ENCODE peak calls at places on chromosomes 12 and 14, in eight cellular contexts. P is suprapubic skin, Z is adipocyte, E is HFF-Myc, Q is neural progenitor cell, A is stomach, H is GM06990, S is IMR-90. V is an unnamed sample.

GRCh38 chr12:13941258-13942249 is 39.8 kb downstream of the GRIN2B start:
- DNase-seq in E (no peak), H (no peak), P (no peak), Q (peak; percentile 85), Z (peak; percentile 0), A (peak; percentile 75), S (peak; percentile 0), V (peak; percentile 42)

GRCh38 chr12:118436002-118436724 is 59.8 kb downstream of the SUDS3 start:
- DNase-seq in P (no peak), A (no peak), Z (no peak), Q (peak; percentile 71), H (no peak), S (no peak), E (no peak), V (no peak)

GRCh38 chr12:79547735-79548347 is 142.9 kb downstream of the PAWR start:
- DNase-seq in A (no peak), Z (peak; percentile 85), S (peak; percentile 83), P (no peak), H (no peak), Q (peak; percentile 64), E (peak; percentile 79), V (peak; percentile 79)

GRCh38 chr14:71319646-71320045 is 412.4 kb downstream of the PCNX1 start:
- DNase-seq in P (no peak), S (peak; percentile 36), E (no peak), A (no peak), Q (peak; percentile 35), H (no peak), Z (no peak), V (peak; percentile 48)

GRCh38 chr12:111426341-111427185 is 20.8 kb downstream of the SH2B3 start:
- DNase-seq in H (no peak), Z (peak; percentile 26), S (peak; percentile 50), Q (no peak), E (no peak), P (no peak), A (no peak), V (peak; percentile 47)

GRCh38 chr12:51773145-51773869 is 75.2 kb downstream of the FIGNL2 start:
- DNase-seq in S (peak; percentile 77), A (no peak), P (no peak), E (peak; percentile 59), H (no peak), Z (peak; percentile 89), Q (no peak), V (peak; percentile 88)

GRCh38 chr12:70985850-70986249 is 65.3 kb upstream of the PTPRR start:
- DNase-seq in E (no peak), A (no peak), Q (no peak), S (peak; percentile 29), H (no peak), P (no peak), Z (peak; percentile 84), V (peak; percentile 88)

GRCh38 chr12:131055596-131056233 is 102.0 kb downstream of the ADGRD1 start:
- DNase-seq in E (no peak), H (no peak), S (no peak), A (no peak), Q (no peak), Z (no peak), P (no peak), V (no peak)

GRCh38 chr14:102928412-102929348 is 6.2 kb downstream of the AMN start:
- DNase-seq in A (peak; percentile 87), P (peak; percentile 86), Q (peak; percentile 91), E (no peak), S (peak; percentile 5), H (peak; percentile 82), Z (peak; percentile 60), V (peak; percentile 45)

GRCh38 chr12:11875414-11875935 is 195.3 kb upstream of the BCL2L14 start:
- DNase-seq in Q (no peak), S (no peak), H (no peak), A (no peak), P (no peak), Z (no peak), E (no peak), V (peak; percentile 11)

GRCh38 chr12:108371801-108372344 is 32.8 kb upstream of the CMKLR1 start:
- DNase-seq in P (no peak), Z (peak; percentile 95), Q (no peak), H (no peak), E (no peak), S (peak; percentile 47), A (no peak), V (peak; percentile 45)

GRCh38 chr12:49827351-49828099 is 688 bp downstream of the NCKAP5L start:
- DNase-seq in Z (peak; percentile 85), P (peak; percentile 79), Q (peak; percentile 89), H (peak; percentile 47), A (peak; percentile 66), E (no peak), S (peak; percentile 46), V (peak; percentile 66)

GRCh38 chr12:77847060-77847541 is 16.4 kb downstream of the NAV3 start:
- DNase-seq in Z (peak; percentile 80), S (peak; percentile 1), Q (no peak), P (no peak), H (peak; percentile 69), E (no peak), A (no peak), V (peak; percentile 70)

GRCh38 chr12:121314441-121314840 is 17.9 kb upstream of the CAMKK2 start:
- DNase-seq in S (no peak), P (no peak), Q (no peak), Z (no peak), A (no peak), E (no peak), H (no peak), V (no peak)

GRCh38 chr12:19916982-19917381 is 451.4 kb upstream of the PDE3A start:
- DNase-seq in E (no peak), S (no peak), Z (no peak), Q (no peak), P (no peak), H (no peak), A (no peak), V (no peak)

GRCh38 chr12:111180830-111181726 is 187.8 kb downstream of the PHETA1 start:
- DNase-seq in P (peak; percentile 71), S (peak; percentile 4), Z (peak; percentile 54), A (peak; percentile 53), Q (no peak), E (peak; percentile 5), H (no peak), V (peak; percentile 63)

GRCh38 chr12:85509857-85510256 is 229.8 kb downstream of the ALX1 start:
- DNase-seq in Z (no peak), E (no peak), P (no peak), H (no peak), Q (no peak), S (no peak), A (no peak), V (no peak)

GRCh38 chr12:52906049-52906645 is 1.3 kb upstream of the KRT8 start:
- DNase-seq in Z (no peak), E (no peak), H (no peak), Q (no peak), P (no peak), S (no peak), A (no peak), V (no peak)

GRCh38 chr14:72920008-72920407 is 6.3 kb upstream of the DCAF4 start:
- DNase-seq in Z (no peak), E (no peak), Q (no peak), A (no peak), H (no peak), S (no peak), P (no peak), V (no peak)

GRCh38 chr12:46562625-46563228 is 190.2 kb upstream of the SLC38A2 start:
- DNase-seq in H (no peak), E (no peak), Z (peak; percentile 91), Q (no peak), P (no peak), A (no peak), S (peak; percentile 76), V (peak; percentile 98)

GRCh38 chr12:59927041-59927440 is 331.2 kb downstream of the SLC16A7 start:
- DNase-seq in Z (no peak), H (no peak), S (peak; percentile 16), A (no peak), Q (no peak), P (no peak), E (no peak), V (no peak)

GRCh38 chr14:76710093-76711010 is 50.9 kb upstream of the VASH1 start:
- DNase-seq in H (no peak), Q (peak; percentile 66), E (no peak), A (no peak), S (peak; percentile 59), P (no peak), Z (peak; percentile 85), V (peak; percentile 73)

GRCh38 chr12:57896139-57896436 is 45.3 kb upstream of the ATP23 start:
- DNase-seq in H (no peak), Q (peak; percentile 20), S (no peak), Z (peak; percentile 51), P (no peak), A (no peak), E (no peak), V (peak; percentile 45)

GRCh38 chr14:23877538-23878180 is 75.9 kb upstream of the DHRS4 start:
- DNase-seq in S (no peak), Q (no peak), H (peak; percentile 16), Z (no peak), E (no peak), P (no peak), A (no peak), V (no peak)

GRCh38 chr14:20690848-20691640 is 2.5 kb downstream of the ANG start:
- DNase-seq in P (no peak), H (no peak), Z (peak; percentile 87), S (peak; percentile 72), Q (peak; percentile 76), A (peak; percentile 45), E (peak; percentile 63), V (peak; percentile 86)

GRCh38 chr14:101559624-101560533 is 1.4 kb upstream of the DIO3 start:
- DNase-seq in P (no peak), Q (peak; percentile 84), E (no peak), Z (peak; percentile 40), H (no peak), A (no peak), S (peak; percentile 3), V (peak; percentile 6)

GRCh38 chr14:93870377-93870776 is 56.8 kb upstream of the FAM181A start:
- DNase-seq in Z (no peak), E (no peak), P (no peak), Q (no peak), A (no peak), S (no peak), H (no peak), V (no peak)

GRCh38 chr12:106343213-106343509 is 14.4 kb upstream of the POLR3B start:
- DNase-seq in E (no peak), Z (no peak), P (no peak), H (no peak), A (no peak), Q (no peak), S (no peak), V (no peak)
- H3K4me3 ChIP-seq in E (no peak overlapping the region), Z (peak overlapping the region; percentile 70), P (peak overlapping the region; percentile 26), H (no peak overlapping the region), A (no peak overlapping the region), Q (no peak overlapping the region), S (peak overlapping the region; percentile 15), V (peak overlapping the region; percentile 21)

GRCh38 chr12:80912906-80913769 is 24.6 kb downstream of the LIN7A start:
- DNase-seq in P (no peak), A (no peak), Q (no peak), Z (no peak), H (no peak), S (no peak), E (no peak), V (peak; percentile 40)
- H3K4me3 ChIP-seq in P (no peak overlapping the region), A (no peak overlapping the region), Q (no peak overlapping the region), Z (no peak overlapping the region), H (no peak overlapping the region), S (no peak overlapping the region), E (no peak overlapping the region), V (peak overlapping the region; percentile 10)

GRCh38 chr12:92570056-92570753 is 132.6 kb upstream of the PLEKHG7 start:
- DNase-seq in S (peak; percentile 86), Z (peak; percentile 94), Q (peak; percentile 89), E (peak; percentile 79), A (peak; percentile 61), P (no peak), H (peak; percentile 70), V (peak; percentile 91)
- H3K4me3 ChIP-seq in S (no peak overlapping the region), Z (no peak overlapping the region), Q (no peak overlapping the region), E (no peak overlapping the region), A (no peak overlapping the region), P (no peak overlapping the region), H (no peak overlapping the region), V (no peak overlapping the region)

GRCh38 chr12:24223926-24224325 is 274.5 kb upstream of the SOX5 start:
- DNase-seq in S (no peak), A (no peak), Z (no peak), E (no peak), P (no peak), Q (peak; percentile 60), H (no peak), V (no peak)
- H3K4me3 ChIP-seq in S (no peak overlapping the region), A (no peak overlapping the region), Z (no peak overlapping the region), E (no peak overlapping the region), P (no peak overlapping the region), Q (no peak overlapping the region), H (no peak overlapping the region), V (no peak overlapping the region)